ENCODE peak calls at places on chromosomes 7 and 10, in five cellular contexts. One of them, this sample, is unnamed.

GRCh38 chr7:7108931-7109330 is 73.4 kb upstream of the C1GALT1 start:
- DNase-seq in adrenal gland: no peak
- DNase-seq in HEK293T: no peak
- DNase-seq in omental fat pad: no peak
- DNase-seq in GM20000: no peak
- DNase-seq in this sample: no peak

GRCh38 chr10:91800756-91801155 is 2.5 kb downstream of the TNKS2 start:
- DNase-seq in GM20000: no peak
- DNase-seq in adrenal gland: no peak
- DNase-seq in HEK293T: no peak
- DNase-seq in omental fat pad: no peak
- DNase-seq in this sample: no peak

GRCh38 chr10:127937915-127938440 is 31.1 kb downstream of the PTPRE start:
- DNase-seq in omental fat pad: no peak
- DNase-seq in adrenal gland: peak
- DNase-seq in HEK293T: no peak
- DNase-seq in GM20000: no peak
- DNase-seq in this sample: no peak

GRCh38 chr10:116769791-116770190 is 27.4 kb upstream of the HSPA12A start:
- DNase-seq in GM20000: no peak
- DNase-seq in omental fat pad: no peak
- DNase-seq in adrenal gland: peak
- DNase-seq in HEK293T: no peak
- DNase-seq in this sample: no peak

GRCh38 chr7:104795616-104796398 is 218.2 kb upstream of the KMT2E start:
- DNase-seq in omental fat pad: no peak
- DNase-seq in GM20000: no peak
- DNase-seq in HEK293T: no peak
- DNase-seq in adrenal gland: no peak
- DNase-seq in this sample: no peak

GRCh38 chr7:107405559-107405958 is 64.3 kb upstream of the GPR22 start:
- DNase-seq in GM20000: no peak
- DNase-seq in HEK293T: no peak
- DNase-seq in adrenal gland: no peak
- DNase-seq in omental fat pad: no peak
- DNase-seq in this sample: no peak

GRCh38 chr7:135499818-135500217 is 10.1 kb downstream of the CNOT4 start:
- DNase-seq in HEK293T: no peak
- DNase-seq in omental fat pad: no peak
- DNase-seq in adrenal gland: no peak
- DNase-seq in GM20000: no peak
- DNase-seq in this sample: no peak

GRCh38 chr10:37754538-37755323 is 102.7 kb downstream of the ZNF248 start:
- DNase-seq in HEK293T: peak
- DNase-seq in omental fat pad: no peak
- DNase-seq in GM20000: peak
- DNase-seq in adrenal gland: peak
- DNase-seq in this sample: peak

GRCh38 chr7:23105644-23106490 is at the start of gene KLHL7:
- DNase-seq in HEK293T: peak
- DNase-seq in adrenal gland: peak
- DNase-seq in GM20000: peak
- DNase-seq in omental fat pad: peak
- DNase-seq in this sample: peak

GRCh38 chr10:34522542-34522941 is 292.6 kb downstream of the PARD3 start:
- DNase-seq in adrenal gland: no peak
- DNase-seq in HEK293T: no peak
- DNase-seq in omental fat pad: no peak
- DNase-seq in GM20000: peak
- DNase-seq in this sample: peak

GRCh38 chr7:96870201-96870600 is 135.2 kb upstream of the DLX6 start:
- DNase-seq in omental fat pad: no peak
- DNase-seq in GM20000: no peak
- DNase-seq in adrenal gland: no peak
- DNase-seq in HEK293T: no peak
- DNase-seq in this sample: no peak

GRCh38 chr10:36880898-36881297 is 244.5 kb upstream of the ANKRD30A start:
- DNase-seq in HEK293T: peak
- DNase-seq in adrenal gland: no peak
- DNase-seq in omental fat pad: no peak
- DNase-seq in GM20000: no peak
- DNase-seq in this sample: no peak

GRCh38 chr7:128323489-128324362 is 20.0 kb downstream of the RBM28 start:
- DNase-seq in GM20000: no peak
- DNase-seq in omental fat pad: no peak
- DNase-seq in adrenal gland: no peak
- DNase-seq in HEK293T: no peak
- DNase-seq in this sample: no peak

GRCh38 chr10:80497187-80498038 is 40.3 kb upstream of the SH2D4B start:
- DNase-seq in GM20000: no peak
- DNase-seq in adrenal gland: peak
- DNase-seq in omental fat pad: no peak
- DNase-seq in HEK293T: no peak
- DNase-seq in this sample: no peak

GRCh38 chr10:88598060-88598459 is 11.5 kb downstream of the LIPJ start:
- DNase-seq in GM20000: peak
- DNase-seq in omental fat pad: no peak
- DNase-seq in adrenal gland: no peak
- DNase-seq in HEK293T: no peak
- DNase-seq in this sample: no peak

GRCh38 chr10:16271571-16271970 is 165.2 kb upstream of the PTER start:
- DNase-seq in adrenal gland: no peak
- DNase-seq in GM20000: no peak
- DNase-seq in HEK293T: no peak
- DNase-seq in omental fat pad: no peak
- DNase-seq in this sample: no peak

GRCh38 chr7:93516834-93517233 is 57.7 kb downstream of the CALCR start:
- DNase-seq in GM20000: no peak
- DNase-seq in omental fat pad: no peak
- DNase-seq in adrenal gland: no peak
- DNase-seq in HEK293T: no peak
- DNase-seq in this sample: no peak

GRCh38 chr10:29446327-29446726 is 157.5 kb downstream of the LYZL1 start:
- DNase-seq in GM20000: no peak
- DNase-seq in omental fat pad: no peak
- DNase-seq in HEK293T: no peak
- DNase-seq in adrenal gland: no peak
- DNase-seq in this sample: no peak

GRCh38 chr10:114266521-114266920 is 27.5 kb downstream of the VWA2 start:
- DNase-seq in GM20000: no peak
- DNase-seq in omental fat pad: no peak
- DNase-seq in HEK293T: no peak
- DNase-seq in adrenal gland: peak
- DNase-seq in this sample: no peak

GRCh38 chr7:55120501-55121198 is 101.8 kb downstream of the EGFR start:
- DNase-seq in omental fat pad: no peak
- DNase-seq in GM20000: no peak
- DNase-seq in adrenal gland: peak
- DNase-seq in HEK293T: no peak
- DNase-seq in this sample: no peak

GRCh38 chr7:137986252-137987010 is 15.5 kb downstream of the CREB3L2 start:
- DNase-seq in omental fat pad: no peak
- DNase-seq in HEK293T: no peak
- DNase-seq in adrenal gland: peak
- DNase-seq in GM20000: peak
- DNase-seq in this sample: no peak

GRCh38 chr7:115533785-115534184 is 496.8 kb downstream of the TFEC start:
- DNase-seq in HEK293T: no peak
- DNase-seq in adrenal gland: no peak
- DNase-seq in GM20000: no peak
- DNase-seq in omental fat pad: no peak
- DNase-seq in this sample: no peak

GRCh38 chr7:104951546-104951945 is 62.5 kb upstream of the KMT2E start:
- DNase-seq in HEK293T: no peak
- DNase-seq in omental fat pad: no peak
- DNase-seq in GM20000: no peak
- DNase-seq in adrenal gland: no peak
- DNase-seq in this sample: no peak

GRCh38 chr10:129807211-129807610 is 156.9 kb downstream of the EBF3 start:
- DNase-seq in adrenal gland: no peak
- DNase-seq in omental fat pad: no peak
- DNase-seq in GM20000: no peak
- DNase-seq in HEK293T: no peak
- DNase-seq in this sample: no peak

GRCh38 chr7:103704701-103705100 is 258.7 kb upstream of the SLC26A5 start:
- DNase-seq in GM20000: no peak
- DNase-seq in adrenal gland: no peak
- DNase-seq in HEK293T: no peak
- DNase-seq in omental fat pad: no peak
- DNase-seq in this sample: no peak

GRCh38 chr10:80415734-80416281 is 7.5 kb downstream of the PRXL2A start:
- DNase-seq in GM20000: no peak
- DNase-seq in omental fat pad: no peak
- DNase-seq in HEK293T: no peak
- DNase-seq in adrenal gland: no peak
- DNase-seq in this sample: no peak

GRCh38 chr7:636396-636795 is 90.1 kb upstream of the DNAAF5 start:
- DNase-seq in GM20000: peak
- DNase-seq in HEK293T: no peak
- DNase-seq in omental fat pad: no peak
- DNase-seq in adrenal gland: no peak
- DNase-seq in this sample: no peak

GRCh38 chr10:35635576-35635975 is 6.5 kb downstream of the FZD8 start:
- DNase-seq in omental fat pad: no peak
- DNase-seq in adrenal gland: peak
- DNase-seq in HEK293T: peak
- DNase-seq in GM20000: peak
- DNase-seq in this sample: peak

GRCh38 chr7:83054472-83054871 is 108.2 kb downstream of the PCLO start:
- DNase-seq in omental fat pad: no peak
- DNase-seq in HEK293T: no peak
- DNase-seq in adrenal gland: no peak
- DNase-seq in GM20000: no peak
- DNase-seq in this sample: no peak

GRCh38 chr10:24197319-24197718 is 11.6 kb upstream of the KIAA1217 start:
- DNase-seq in GM20000: no peak
- DNase-seq in adrenal gland: no peak
- DNase-seq in omental fat pad: no peak
- DNase-seq in HEK293T: no peak
- DNase-seq in this sample: no peak

GRCh38 chr7:104153287-104153686 is 54.5 kb downstream of the ORC5 start:
- DNase-seq in omental fat pad: no peak
- DNase-seq in adrenal gland: no peak
- DNase-seq in HEK293T: no peak
- DNase-seq in GM20000: no peak
- DNase-seq in this sample: no peak

GRCh38 chr7:107045980-107046379 is 1.5 kb downstream of the PRKAR2B start:
- DNase-seq in GM20000: no peak
- DNase-seq in omental fat pad: no peak
- DNase-seq in adrenal gland: no peak
- DNase-seq in HEK293T: peak
- DNase-seq in this sample: no peak

This sample was measured in germinal center.